ENCODE peak calls at places on chromosomes 12 and 14, in ten cellular contexts. I, M, J, B, V, G, K, Y, F and O are unnamed samples.

GRCh38 chr14:85817430-85817829 is 287.5 kb downstream of the FLRT2 start:
- DNase-seq in I (no peak), M (no peak), J (no peak), B (no peak), V (no peak), G (no peak), K (no peak), Y (no peak), F (no peak), O (no peak)

GRCh38 chr12:124764870-124765570 is 98.6 kb downstream of the SCARB1 start:
- DNase-seq in I (no peak), M (peak), J (no peak), B (no peak), V (no peak), G (no peak), K (no peak), Y (peak), F (no peak), O (no peak)

GRCh38 chr12:109165599-109165998 is 49.2 kb downstream of the ACACB start:
- DNase-seq in I (no peak), M (peak), J (no peak), B (no peak), V (no peak), G (no peak), K (no peak), Y (peak), F (no peak), O (no peak)

GRCh38 chr14:59761851-59762250 is 108.7 kb downstream of the RTN1 start:
- DNase-seq in I (no peak), M (no peak), J (no peak), B (no peak), V (no peak), G (no peak), K (no peak), Y (no peak), F (no peak), O (no peak)

GRCh38 chr12:116718578-116719454 is 19.1 kb downstream of the SPRING1 start:
- DNase-seq in I (no peak), M (peak), J (no peak), B (no peak), V (no peak), G (no peak), K (no peak), Y (peak), F (no peak), O (no peak)

GRCh38 chr14:36767603-36768281 is 106.1 kb downstream of the PAX9 start:
- DNase-seq in I (no peak), M (peak), J (no peak), B (no peak), V (no peak), G (no peak), K (peak), Y (no peak), F (no peak), O (peak)

GRCh38 chr12:42608196-42608825 is 18.8 kb upstream of the PRICKLE1 start:
- DNase-seq in I (no peak), M (peak), J (no peak), B (no peak), V (no peak), G (no peak), K (no peak), Y (no peak), F (no peak), O (no peak)

GRCh38 chr12:27965411-27965810 is 7.1 kb downstream of the PTHLH start:
- DNase-seq in I (no peak), M (peak), J (no peak), B (no peak), V (no peak), G (no peak), K (no peak), Y (no peak), F (no peak), O (no peak)

GRCh38 chr12:48681738-48682532 is at the start of gene KANSL2:
- DNase-seq in I (peak), M (peak), J (peak), B (peak), V (peak), G (peak), K (peak), Y (peak), F (peak), O (peak)

GRCh38 chr14:96945721-96946120 is 148.5 kb downstream of the VRK1 start:
- DNase-seq in I (no peak), M (no peak), J (no peak), B (no peak), V (no peak), G (no peak), K (no peak), Y (no peak), F (no peak), O (no peak)

GRCh38 chr12:2806700-2807099 is 5.8 kb upstream of the ITFG2 start:
- DNase-seq in I (no peak), M (no peak), J (peak), B (no peak), V (no peak), G (no peak), K (no peak), Y (no peak), F (no peak), O (no peak)

GRCh38 chr14:103105580-103106168 is 11.1 kb downstream of the EXOC3L4 start:
- DNase-seq in I (no peak), M (no peak), J (peak), B (no peak), V (peak), G (no peak), K (peak), Y (no peak), F (no peak), O (no peak)

GRCh38 chr12:13000935-13001724 is 1.1 kb upstream of the HEBP1 start:
- DNase-seq in I (peak), M (peak), J (peak), B (peak), V (peak), G (peak), K (peak), Y (peak), F (peak), O (no peak)

GRCh38 chr12:49705479-49706267 is 1.5 kb downstream of the FMNL3 start:
- DNase-seq in I (no peak), M (peak), J (peak), B (peak), V (peak), G (no peak), K (no peak), Y (peak), F (no peak), O (no peak)

GRCh38 chr12:43309845-43310405 is 242.1 kb downstream of the ADAMTS20 start:
- DNase-seq in I (no peak), M (peak), J (no peak), B (no peak), V (no peak), G (no peak), K (no peak), Y (peak), F (no peak), O (no peak)

GRCh38 chr12:108699955-108700563 is 31.3 kb downstream of the CORO1C start:
- DNase-seq in I (no peak), M (peak), J (no peak), B (no peak), V (no peak), G (no peak), K (no peak), Y (peak), F (no peak), O (no peak)

GRCh38 chr12:47870175-47870781 is 34.5 kb downstream of the VDR start:
- DNase-seq in I (peak), M (peak), J (no peak), B (no peak), V (peak), G (no peak), K (no peak), Y (peak), F (no peak), O (no peak)

GRCh38 chr14:41605550-41606248 is 977 bp upstream of the LRFN5 start:
- DNase-seq in I (no peak), M (peak), J (no peak), B (no peak), V (no peak), G (peak), K (no peak), Y (peak), F (no peak), O (no peak)

GRCh38 chr12:27919671-27920235 is 52.8 kb downstream of the PTHLH start:
- DNase-seq in I (no peak), M (no peak), J (no peak), B (no peak), V (no peak), G (no peak), K (no peak), Y (no peak), F (no peak), O (no peak)

GRCh38 chr14:97456958-97457357 is 659.8 kb downstream of the VRK1 start:
- DNase-seq in I (no peak), M (no peak), J (no peak), B (no peak), V (no peak), G (no peak), K (no peak), Y (no peak), F (peak), O (no peak)

GRCh38 chr14:68140111-68140741 is 320.6 kb downstream of the RAD51B start:
- DNase-seq in I (peak), M (peak), J (no peak), B (no peak), V (no peak), G (no peak), K (peak), Y (peak), F (no peak), O (peak)

GRCh38 chr12:22458301-22458917 is 85.9 kb downstream of the C2CD5 start:
- DNase-seq in I (no peak), M (no peak), J (no peak), B (no peak), V (no peak), G (no peak), K (no peak), Y (no peak), F (no peak), O (no peak)

GRCh38 chr14:64730681-64731080 is 26.5 kb downstream of the PLEKHG3 start:
- DNase-seq in I (no peak), M (no peak), J (no peak), B (peak), V (peak), G (peak), K (no peak), Y (no peak), F (no peak), O (no peak)

GRCh38 chr12:107236824-107237467 is 143.6 kb upstream of the CRY1 start:
- DNase-seq in I (no peak), M (no peak), J (no peak), B (no peak), V (no peak), G (no peak), K (no peak), Y (no peak), F (no peak), O (peak)

GRCh38 chr12:48861111-48861510 is 4.6 kb downstream of the RND1 start:
- DNase-seq in I (no peak), M (peak), J (no peak), B (no peak), V (no peak), G (no peak), K (no peak), Y (no peak), F (no peak), O (no peak)

GRCh38 chr14:73140924-73141323 is 4.6 kb downstream of the PSEN1 start:
- DNase-seq in I (no peak), M (no peak), J (no peak), B (no peak), V (no peak), G (no peak), K (no peak), Y (no peak), F (no peak), O (no peak)

GRCh38 chr12:67797316-67797741 is 148.8 kb downstream of the DYRK2 start:
- DNase-seq in I (no peak), M (peak), J (no peak), B (no peak), V (no peak), G (no peak), K (no peak), Y (peak), F (no peak), O (no peak)

GRCh38 chr14:23321572-23322547 is 603 bp downstream of the PABPN1 start:
- DNase-seq in I (peak), M (peak), J (peak), B (peak), V (peak), G (peak), K (peak), Y (peak), F (peak), O (no peak)

GRCh38 chr14:75495882-75496281 is 26.4 kb upstream of the BATF start:
- DNase-seq in I (no peak), M (no peak), J (peak), B (no peak), V (no peak), G (no peak), K (no peak), Y (no peak), F (no peak), O (no peak)

GRCh38 chr12:42590324-42590934 is 883 bp upstream of the PRICKLE1 start:
- DNase-seq in I (no peak), M (peak), J (no peak), B (no peak), V (no peak), G (peak), K (peak), Y (peak), F (no peak), O (no peak)

GRCh38 chr14:20631821-20632389 is 9.6 kb downstream of the OR6S1 start:
- DNase-seq in I (peak), M (peak), J (peak), B (peak), V (peak), G (peak), K (peak), Y (peak), F (no peak), O (no peak)

GRCh38 chr14:99203080-99203479 is 68.9 kb downstream of the BCL11B start:
- DNase-seq in I (no peak), M (no peak), J (no peak), B (no peak), V (no peak), G (no peak), K (no peak), Y (no peak), F (no peak), O (no peak)
- H3K27ac ChIP-seq in I (no peak), M (no peak), J (no peak), B (no peak), V (no peak), G (no peak), K (no peak), Y (no peak), F (peak), O (no peak)

DNA sequence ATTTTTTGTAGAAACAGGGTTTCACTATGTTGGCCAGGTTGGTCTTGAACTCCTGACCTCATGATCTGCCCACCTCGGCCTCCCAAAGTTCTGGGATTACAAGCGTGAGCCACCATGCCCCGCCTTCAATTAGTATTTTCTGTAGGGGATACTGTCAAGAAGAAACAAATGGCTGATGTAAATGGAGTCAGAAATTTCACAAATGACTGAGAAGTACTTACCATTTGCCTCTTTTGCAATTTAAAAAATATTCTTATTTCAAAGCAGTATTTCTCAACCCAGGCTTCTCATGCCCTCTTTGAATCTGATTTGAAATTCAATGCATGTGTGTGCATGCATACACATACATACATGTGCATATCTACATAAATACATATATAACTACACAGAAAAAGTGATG is 4.3 kb downstream of the PSMA6 start:
- DNase-seq in I (no peak), M (peak), J (no peak), B (no peak), V (no peak), G (no peak), K (no peak), Y (no peak), F (no peak), O (no peak)
- H3K27ac ChIP-seq in I (no peak), M (peak), J (peak), B (no peak), V (no peak), G (no peak), K (peak), Y (no peak), F (no peak), O (no peak)

GRCh38 chr12:79617696-79618095 is 73.1 kb downstream of the PAWR start:
- DNase-seq in I (no peak), M (no peak), J (no peak), B (no peak), V (no peak), G (no peak), K (no peak), Y (no peak), F (no peak), O (no peak)

GRCh38 chr12:79614730-79615129 is 76.0 kb downstream of the PAWR start:
- DNase-seq in I (no peak), M (no peak), J (no peak), B (no peak), V (no peak), G (no peak), K (no peak), Y (no peak), F (no peak), O (no peak)

GRCh38 chr12:79618848-79619404 is 71.8 kb downstream of the PAWR start:
- DNase-seq in I (no peak), M (peak), J (no peak), B (no peak), V (no peak), G (no peak), K (no peak), Y (peak), F (no peak), O (peak)

DNA sequence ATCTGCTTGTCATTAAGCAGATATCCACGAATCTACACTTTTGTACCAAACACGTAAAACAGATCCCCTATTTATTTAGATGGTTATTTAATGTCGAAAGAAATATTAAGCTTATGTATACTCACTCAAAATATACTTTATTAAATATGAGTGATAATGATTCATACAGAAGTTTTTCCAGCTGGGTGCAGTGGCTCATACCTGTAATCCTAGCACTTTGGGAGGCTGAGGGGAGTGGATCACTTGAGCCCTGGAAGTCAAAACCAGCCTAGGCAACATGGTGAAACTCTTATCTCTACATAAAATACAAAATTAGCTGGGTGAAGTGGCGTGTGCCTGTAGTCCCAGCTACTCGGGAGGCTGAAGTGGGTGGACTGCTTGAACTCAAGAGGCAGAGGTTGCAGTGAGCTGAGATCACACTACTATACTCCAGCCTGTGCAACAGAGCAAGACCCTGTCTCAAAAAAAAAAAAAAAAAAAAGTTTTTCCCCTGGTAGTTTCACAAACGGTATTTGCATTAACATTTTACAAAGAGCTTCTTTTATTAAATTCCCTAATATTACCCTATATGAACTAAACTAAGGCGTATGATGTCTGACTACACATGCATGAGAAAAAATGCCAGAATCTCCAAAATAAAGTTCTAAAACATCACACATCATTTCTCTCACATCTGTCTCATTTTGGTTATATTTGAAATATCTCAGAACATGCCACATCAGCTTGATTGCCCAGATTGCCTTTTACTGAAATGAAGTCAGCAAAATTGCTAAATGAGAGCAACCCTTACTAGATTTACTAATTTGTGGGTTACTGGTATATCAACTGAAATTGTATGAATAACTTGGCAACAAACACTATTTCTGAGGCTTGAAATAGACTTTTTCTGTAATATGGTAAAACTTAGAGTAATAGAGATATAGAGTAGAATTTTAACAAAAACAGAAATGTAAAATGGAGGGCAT is 74.9 kb downstream of the PAWR start:
- DNase-seq in I (no peak), M (no peak), J (no peak), B (no peak), V (no peak), G (no peak), K (no peak), Y (peak), F (no peak), O (no peak)
- H3K27ac ChIP-seq in I (no peak), M (no peak), J (no peak), B (no peak), V (no peak), G (no peak), K (no peak), Y (no peak), F (no peak), O (peak)

DNA sequence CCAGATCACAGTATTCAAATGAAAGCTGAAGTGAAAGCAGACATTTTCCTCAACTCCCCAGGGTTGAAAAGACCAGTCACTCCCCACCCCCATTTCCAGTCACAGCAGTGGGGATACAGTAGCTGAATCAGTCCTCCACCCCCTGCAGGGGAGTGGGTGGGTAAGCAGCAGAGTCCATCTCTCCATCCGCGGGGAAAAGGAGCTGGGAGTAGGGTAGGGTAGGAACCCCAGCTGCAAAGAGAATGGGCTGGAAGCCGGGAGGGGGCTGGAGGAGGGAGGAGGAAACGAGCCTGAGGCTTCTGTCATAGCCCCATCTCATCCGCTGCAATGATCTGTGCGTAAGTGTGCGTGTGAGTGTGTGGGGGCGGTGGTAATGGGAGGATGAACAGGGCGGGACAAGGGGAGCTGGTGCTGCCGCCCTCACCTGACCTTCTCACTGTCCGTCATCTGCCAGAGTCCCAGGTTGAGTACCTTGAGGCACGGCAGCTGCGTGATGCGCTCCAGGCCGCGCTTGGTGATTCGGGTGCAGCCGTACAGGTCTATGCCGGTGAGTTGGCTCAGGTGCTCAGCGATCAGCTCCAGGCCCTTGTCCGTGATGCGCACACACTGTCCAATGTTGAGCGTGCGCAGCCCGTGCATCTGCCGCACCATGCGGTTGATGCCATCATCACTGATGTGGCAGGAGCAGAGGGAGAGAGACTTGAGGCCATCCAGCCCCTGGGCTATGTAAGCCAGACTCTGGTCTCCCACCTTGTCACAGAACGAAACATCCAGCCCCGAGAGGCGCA is 1.7 kb downstream of the FBXL14 start:
- DNase-seq in I (no peak), M (peak), J (peak), B (no peak), V (no peak), G (peak), K (peak), Y (peak), F (peak), O (no peak)
- H3K27ac ChIP-seq in I (peak), M (peak), J (no peak), B (peak), V (peak), G (peak), K (no peak), Y (peak), F (peak), O (peak)